ENCODE peak calls at places on chromosomes 12 and 14, in ten cellular contexts. V is body of pancreas; I is breast epithelium; H is tibial nerve; J is heart right ventricle; G is effector memory CD4-positive, alpha-beta T cell; N is heart left ventricle; B is astrocyte; Q is stomach; A is psoas muscle. W is an unnamed sample.

GRCh38 chr12:4289334-4289878 is 15.8 kb downstream of the CCND2 start:
- DNase-seq in V (no peak), I (no peak), H (no peak), J (no peak), G (no peak), N (no peak), B (no peak), Q (no peak), A (no peak), W (no peak)

GRCh38 chr14:73976150-73976549 is 26.0 kb downstream of the COQ6 start:
- DNase-seq in V (no peak), I (no peak), H (no peak), J (no peak), G (no peak), N (no peak), B (no peak), Q (no peak), A (no peak), W (no peak)

GRCh38 chr14:23327947-23328744 is 6.9 kb downstream of the PABPN1 start:
- DNase-seq in V (peak; percentile 81), I (peak; percentile 71), H (peak; percentile 52), J (no peak), G (peak; percentile 44), N (no peak), B (peak; percentile 47), Q (peak; percentile 79), A (no peak), W (peak; percentile 74)

GRCh38 chr12:91958816-91959215 is 186.8 kb downstream of the BTG1 start:
- DNase-seq in V (no peak), I (no peak), H (no peak), J (no peak), G (no peak), N (no peak), B (peak; percentile 80), Q (no peak), A (no peak), W (no peak)

GRCh38 chr14:51860836-51861583 is 598 bp downstream of the GNG2 start:
- DNase-seq in V (no peak), I (no peak), H (no peak), J (no peak), G (no peak), N (no peak), B (peak; percentile 43), Q (no peak), A (no peak), W (no peak)

GRCh38 chr12:30827406-30828055 is 72.8 kb upstream of the CAPRIN2 start:
- DNase-seq in V (no peak), I (no peak), H (no peak), J (no peak), G (no peak), N (no peak), B (no peak), Q (no peak), A (no peak), W (no peak)

GRCh38 chr12:1972260-1972659 is 32.0 kb downstream of the DCP1B start:
- DNase-seq in V (no peak), I (no peak), H (no peak), J (no peak), G (no peak), N (no peak), B (peak; percentile 79), Q (no peak), A (no peak), W (no peak)

GRCh38 chr14:102633906-102634595 is 41.6 kb downstream of the RCOR1 start:
- DNase-seq in V (no peak), I (no peak), H (no peak), J (no peak), G (no peak), N (no peak), B (no peak), Q (no peak), A (no peak), W (peak; percentile 50)

GRCh38 chr12:2794261-2794735 is 472 bp upstream of the FKBP4 start:
- DNase-seq in V (peak; percentile 23), I (peak; percentile 60), H (no peak), J (no peak), G (no peak), N (peak; percentile 73), B (peak; percentile 24), Q (no peak), A (peak; percentile 57), W (no peak)

GRCh38 chr12:47158792-47159191 is 79.0 kb upstream of the AMIGO2 start:
- DNase-seq in V (no peak), I (no peak), H (no peak), J (no peak), G (no peak), N (no peak), B (peak; percentile 18), Q (no peak), A (no peak), W (no peak)

GRCh38 chr14:98946995-98947394 is 325.0 kb downstream of the BCL11B start:
- DNase-seq in V (no peak), I (no peak), H (no peak), J (peak; percentile 19), G (no peak), N (no peak), B (no peak), Q (no peak), A (no peak), W (no peak)

GRCh38 chr12:68234140-68234539 is 8.5 kb upstream of the IL26 start:
- DNase-seq in V (no peak), I (no peak), H (no peak), J (no peak), G (no peak), N (no peak), B (no peak), Q (no peak), A (no peak), W (no peak)

GRCh38 chr12:109513977-109514376 is 36.5 kb downstream of the UBE3B start:
- DNase-seq in V (no peak), I (no peak), H (no peak), J (no peak), G (no peak), N (no peak), B (no peak), Q (no peak), A (no peak), W (no peak)

GRCh38 chr12:109512608-109513007 is 35.2 kb downstream of the UBE3B start:
- DNase-seq in V (no peak), I (no peak), H (no peak), J (no peak), G (no peak), N (no peak), B (no peak), Q (no peak), A (no peak), W (no peak)

GRCh38 chr12:109519787-109520186 is 42.4 kb downstream of the UBE3B start:
- DNase-seq in V (no peak), I (peak; percentile 12), H (no peak), J (no peak), G (no peak), N (no peak), B (no peak), Q (no peak), A (no peak), W (no peak)

GRCh38 chr12:109518820-109519665 is 41.6 kb downstream of the UBE3B start:
- DNase-seq in V (peak; percentile 47), I (peak; percentile 3), H (peak; percentile 46), J (peak; percentile 61), G (peak; percentile 24), N (no peak), B (peak; percentile 85), Q (peak; percentile 60), A (peak; percentile 74), W (peak; percentile 80)

DNA sequence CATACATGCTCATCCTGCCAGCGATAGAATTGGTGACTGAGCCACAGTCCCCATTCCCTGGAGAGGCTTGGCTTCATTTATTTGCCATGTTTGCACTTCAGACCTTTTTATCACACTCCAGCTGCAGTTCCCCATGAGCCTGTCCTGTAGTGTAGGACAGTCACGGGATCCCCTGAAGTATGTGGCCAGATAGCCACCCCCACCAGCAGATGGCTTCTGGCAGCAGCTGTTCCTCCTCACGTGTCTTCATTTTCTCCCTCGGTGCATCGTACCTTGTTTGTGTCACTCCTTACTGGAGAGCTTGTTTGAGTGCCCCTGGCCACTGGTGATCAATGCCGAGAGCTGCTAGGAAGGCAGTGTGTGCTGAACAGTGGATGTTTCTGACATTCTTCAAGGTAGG is 40.2 kb downstream of the UBE3B start:
- DNase-seq in V (no peak), I (no peak), H (no peak), J (no peak), G (no peak), N (no peak), B (no peak), Q (no peak), A (no peak), W (peak; percentile 82)
- H3K36me3 ChIP-seq in V (peaks cover 21% of the 10 kb centered on the region), I (peaks cover 10% of the 10 kb centered on the region), H (peaks cover 27% of the 10 kb centered on the region), J (peaks cover 24% of the 10 kb centered on the region), G (peaks cover 73% of the 10 kb centered on the region), N (peaks cover 32% of the 10 kb centered on the region), B (peaks cover 14% of the 10 kb centered on the region), Q (peaks cover 97% of the 10 kb centered on the region), A (peaks cover 10% of the 10 kb centered on the region), W (peaks cover 37% of the 10 kb centered on the region)

DNA sequence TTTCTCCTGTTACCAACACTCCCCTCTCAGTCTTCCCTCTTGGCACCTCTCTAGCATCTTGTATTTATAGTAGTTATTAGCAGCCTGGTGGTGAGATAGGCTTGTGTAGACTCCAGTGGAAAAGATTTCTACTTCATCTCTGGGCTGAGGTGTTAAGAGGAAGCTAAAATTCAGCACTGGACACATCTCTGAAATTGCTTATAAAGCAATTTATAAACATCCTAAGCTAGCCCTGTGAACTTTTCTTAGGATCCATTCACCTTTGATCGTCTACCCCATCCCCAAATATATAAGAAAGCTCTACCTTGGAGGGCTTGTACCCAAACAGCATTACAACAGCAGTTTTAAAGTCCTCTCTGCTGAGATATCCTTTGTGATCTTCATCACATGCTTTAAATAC is 928 bp downstream of the EFCAB11 start:
- DNase-seq in V (no peak), I (no peak), H (no peak), J (no peak), G (no peak), N (no peak), B (no peak), Q (no peak), A (no peak), W (no peak)
- H3K27ac ChIP-seq in V (no peak overlapping the region), I (no peak overlapping the region), H (no peak overlapping the region), J (no peak overlapping the region), G (no peak overlapping the region), N (peak overlapping the region; percentile 71), B (no peak overlapping the region), Q (no peak overlapping the region), A (no peak overlapping the region), W (peak overlapping the region; percentile 75)

DNA sequence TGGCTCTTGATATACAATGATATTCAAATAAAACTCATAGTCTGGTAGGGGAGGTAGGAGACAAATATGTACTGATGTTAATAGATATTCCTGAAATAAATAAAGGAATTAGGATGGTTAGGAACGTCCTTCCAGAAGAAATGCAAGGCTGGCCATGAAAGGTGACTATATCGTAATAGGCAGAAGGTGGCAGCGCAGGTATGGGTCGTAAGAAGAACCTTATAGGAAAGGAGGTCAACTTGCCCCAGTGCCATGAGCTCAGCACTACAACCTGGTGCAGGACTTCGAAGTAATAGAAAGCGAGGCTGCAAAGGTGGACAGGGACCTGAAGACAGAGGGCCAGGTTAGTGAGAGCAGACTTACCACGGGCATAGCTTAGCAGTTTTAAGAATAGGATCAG is 55.3 kb upstream of the FGD4 start:
- DNase-seq in V (no peak), I (no peak), H (no peak), J (no peak), G (no peak), N (no peak), B (no peak), Q (no peak), A (no peak), W (peak; percentile 12)
- H3K27me3 ChIP-seq in V (no peaks in the 10 kb centered on the region), I (no peaks in the 10 kb centered on the region), H (no peaks in the 10 kb centered on the region), J (no peaks in the 10 kb centered on the region), G (no peaks in the 10 kb centered on the region), N (no peaks in the 10 kb centered on the region), B (no peaks in the 10 kb centered on the region), Q (no peaks in the 10 kb centered on the region), A (no peaks in the 10 kb centered on the region), W (no peaks in the 10 kb centered on the region)

GRCh38 chr12:12748051-12748450 is 30.9 kb downstream of the CDKN1B start:
- DNase-seq in V (no peak), I (no peak), H (no peak), J (no peak), G (no peak), N (no peak), B (no peak), Q (no peak), A (no peak), W (no peak)
- H3K36me3 ChIP-seq in V (no peaks in the 10 kb centered on the region), I (no peaks in the 10 kb centered on the region), H (no peaks in the 10 kb centered on the region), J (no peaks in the 10 kb centered on the region), G (no peaks in the 10 kb centered on the region), N (no peaks in the 10 kb centered on the region), B (no peaks in the 10 kb centered on the region), Q (no peaks in the 10 kb centered on the region), A (no peaks in the 10 kb centered on the region), W (no peaks in the 10 kb centered on the region)

W was measured in WERI-Rb-1.